ENCODE peak calls at places on chromosomes 13 and 19, in six cellular contexts. One of them, this sample, is unnamed.

GRCh38 chr13:100601716-100602115 is 13.1 kb upstream of the GGACT start:
- ATAC-seq in GM12878: no peak
- ATAC-seq in A549: no peak
- ATAC-seq in upper lobe of left lung: no peak
- ATAC-seq in K562: peak
- ATAC-seq in HepG2: no peak
- ATAC-seq in this sample: no peak

GRCh38 chr19:23823952-23824389 is 65.3 kb upstream of the ZNF681 start:
- ATAC-seq in HepG2: no peak
- ATAC-seq in GM12878: no peak
- ATAC-seq in upper lobe of left lung: no peak
- ATAC-seq in A549: no peak
- ATAC-seq in K562: peak
- ATAC-seq in this sample: no peak

GRCh38 chr19:821976-822773 is 420 bp upstream of the PLPPR3 start:
- ATAC-seq in A549: peak
- ATAC-seq in upper lobe of left lung: no peak
- ATAC-seq in HepG2: no peak
- ATAC-seq in K562: peak
- ATAC-seq in GM12878: no peak
- ATAC-seq in this sample: no peak

GRCh38 chr19:49165865-49166301 is 8.3 kb downstream of the TRPM4 start:
- ATAC-seq in K562: peak
- ATAC-seq in A549: peak
- ATAC-seq in GM12878: no peak
- ATAC-seq in upper lobe of left lung: no peak
- ATAC-seq in HepG2: peak
- ATAC-seq in this sample: peak

GRCh38 chr13:48615017-48615416 is 38.7 kb upstream of the CYSLTR2 start:
- ATAC-seq in HepG2: no peak
- ATAC-seq in GM12878: no peak
- ATAC-seq in K562: no peak
- ATAC-seq in upper lobe of left lung: peak
- ATAC-seq in A549: no peak
- ATAC-seq in this sample: no peak

GRCh38 chr19:50476224-50476942 is at the start of the genes EMC10 and GARIN5A:
- ATAC-seq in GM12878: peak
- ATAC-seq in A549: peak
- ATAC-seq in upper lobe of left lung: peak
- ATAC-seq in HepG2: no peak
- ATAC-seq in K562: peak
- ATAC-seq in this sample: peak

GRCh38 chr13:28447989-28448388 is 46.9 kb downstream of the FLT1 start:
- ATAC-seq in GM12878: no peak
- ATAC-seq in A549: no peak
- ATAC-seq in K562: no peak
- ATAC-seq in upper lobe of left lung: no peak
- ATAC-seq in HepG2: no peak
- ATAC-seq in this sample: no peak

GRCh38 chr13:99842379-99842778 is 129.2 kb downstream of the ZIC5 start:
- ATAC-seq in HepG2: no peak
- ATAC-seq in K562: no peak
- ATAC-seq in A549: no peak
- ATAC-seq in upper lobe of left lung: no peak
- ATAC-seq in GM12878: no peak
- ATAC-seq in this sample: no peak

GRCh38 chr13:35598790-35599369 is 122.4 kb upstream of the MAB21L1 start:
- ATAC-seq in upper lobe of left lung: no peak
- ATAC-seq in GM12878: no peak
- ATAC-seq in HepG2: no peak
- ATAC-seq in A549: no peak
- ATAC-seq in K562: no peak
- ATAC-seq in this sample: no peak

GRCh38 chr13:49464621-49465325 is 20.7 kb downstream of the SETDB2 start:
- ATAC-seq in HepG2: peak
- ATAC-seq in K562: no peak
- ATAC-seq in upper lobe of left lung: no peak
- ATAC-seq in GM12878: no peak
- ATAC-seq in A549: no peak
- ATAC-seq in this sample: no peak

GRCh38 chr13:59479629-59480028 is 684.1 kb downstream of the DIAPH3 start:
- ATAC-seq in K562: no peak
- ATAC-seq in A549: no peak
- ATAC-seq in upper lobe of left lung: no peak
- ATAC-seq in GM12878: no peak
- ATAC-seq in HepG2: no peak
- ATAC-seq in this sample: no peak

GRCh38 chr13:48828962-48829405 is 146.7 kb upstream of the FNDC3A start:
- ATAC-seq in K562: no peak
- ATAC-seq in HepG2: no peak
- ATAC-seq in A549: peak
- ATAC-seq in upper lobe of left lung: no peak
- ATAC-seq in GM12878: no peak
- ATAC-seq in this sample: no peak

GRCh38 chr13:74678308-74678958 is 544.2 kb upstream of the KLF12 start:
- ATAC-seq in HepG2: no peak
- ATAC-seq in GM12878: peak
- ATAC-seq in K562: no peak
- ATAC-seq in upper lobe of left lung: no peak
- ATAC-seq in A549: no peak
- ATAC-seq in this sample: no peak

GRCh38 chr19:55578761-55579747 is 1.6 kb downstream of the ZNF579 start:
- ATAC-seq in GM12878: no peak
- ATAC-seq in HepG2: no peak
- ATAC-seq in A549: no peak
- ATAC-seq in K562: no peak
- ATAC-seq in upper lobe of left lung: no peak
- ATAC-seq in this sample: no peak

GRCh38 chr19:38894968-38895367 is 4.5 kb downstream of the SIRT2 start:
- ATAC-seq in GM12878: no peak
- ATAC-seq in K562: no peak
- ATAC-seq in A549: no peak
- ATAC-seq in HepG2: no peak
- ATAC-seq in upper lobe of left lung: no peak
- ATAC-seq in this sample: no peak

GRCh38 chr13:33797622-33798021 is 20.3 kb upstream of the RFC3 start:
- ATAC-seq in K562: no peak
- ATAC-seq in upper lobe of left lung: peak
- ATAC-seq in HepG2: no peak
- ATAC-seq in A549: no peak
- ATAC-seq in GM12878: peak
- ATAC-seq in this sample: peak

GRCh38 chr19:47324502-47324901 is 7.5 kb upstream of the C5AR2 start:
- ATAC-seq in A549: no peak
- ATAC-seq in upper lobe of left lung: peak
- ATAC-seq in HepG2: no peak
- ATAC-seq in GM12878: no peak
- ATAC-seq in K562: peak
- ATAC-seq in this sample: peak
- TF ChIP-seq EP300 in A549: no peak
- TF ChIP-seq EP300 in upper lobe of left lung: peak
- TF ChIP-seq EP300 in HepG2: no peak
- TF ChIP-seq EP300 in GM12878: no peak
- TF ChIP-seq EP300 in K562: no peak
- TF ChIP-seq EP300 in this sample: no peak

GRCh38 chr13:40445557-40445990 is 220.9 kb downstream of the FOXO1 start:
- ATAC-seq in HepG2: no peak
- ATAC-seq in upper lobe of left lung: peak
- ATAC-seq in K562: no peak
- ATAC-seq in GM12878: peak
- ATAC-seq in A549: no peak
- ATAC-seq in this sample: peak
- TF ChIP-seq EP300 in HepG2: no peak
- TF ChIP-seq EP300 in upper lobe of left lung: peak
- TF ChIP-seq EP300 in K562: no peak
- TF ChIP-seq EP300 in GM12878: peak
- TF ChIP-seq EP300 in A549: no peak
- TF ChIP-seq EP300 in this sample: no peak

GRCh38 chr13:111033172-111034133 is 81.7 kb upstream of the ARHGEF7 start:
- ATAC-seq in upper lobe of left lung: no peak
- ATAC-seq in GM12878: no peak
- ATAC-seq in HepG2: peak
- ATAC-seq in A549: peak
- ATAC-seq in K562: peak
- ATAC-seq in this sample: no peak
- TF ChIP-seq EP300 in upper lobe of left lung: no peak
- TF ChIP-seq EP300 in GM12878: no peak
- TF ChIP-seq EP300 in HepG2: no peak
- TF ChIP-seq EP300 in A549: no peak
- TF ChIP-seq EP300 in K562: no peak
- TF ChIP-seq EP300 in this sample: no peak

DNA sequence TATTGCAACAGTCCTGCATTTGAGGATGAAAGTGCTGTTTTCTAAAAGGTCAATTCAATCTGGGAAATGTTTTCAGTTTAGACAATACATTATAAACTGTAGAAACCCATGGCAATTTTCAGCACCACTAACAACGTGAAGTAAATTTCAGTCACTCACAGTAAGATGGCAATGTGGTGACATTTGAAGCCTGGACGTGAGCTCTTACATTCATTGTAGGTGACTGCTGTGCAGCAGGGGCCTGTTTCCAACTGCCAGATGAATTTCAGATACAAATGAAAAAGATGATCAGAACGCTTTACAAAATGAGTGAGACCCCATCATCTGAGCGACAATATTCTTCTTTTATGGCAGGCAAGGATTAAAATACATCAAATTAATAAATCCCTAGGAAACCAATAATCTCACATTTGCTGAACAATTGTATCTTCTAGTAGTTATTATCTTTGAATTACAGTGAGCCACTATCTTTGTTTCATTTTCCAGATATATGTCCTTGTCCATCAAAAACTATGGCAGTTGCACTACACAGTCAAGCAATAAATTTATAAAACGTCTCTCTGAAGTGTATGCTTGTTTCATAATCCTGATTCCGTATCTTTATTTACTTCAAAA is 1816.8 kb downstream of the OLFM4 start:
- ATAC-seq in K562: no peak
- ATAC-seq in HepG2: no peak
- ATAC-seq in GM12878: no peak
- ATAC-seq in A549: no peak
- ATAC-seq in upper lobe of left lung: no peak
- ATAC-seq in this sample: no peak
- TF ChIP-seq EP300 in K562: no peak
- TF ChIP-seq EP300 in HepG2: no peak
- TF ChIP-seq EP300 in GM12878: no peak
- TF ChIP-seq EP300 in A549: no peak
- TF ChIP-seq EP300 in upper lobe of left lung: no peak
- TF ChIP-seq EP300 in this sample: no peak

GRCh38 chr19:13734751-13735150 is 29.6 kb upstream of the MRI1 start:
- ATAC-seq in GM12878: no peak
- ATAC-seq in HepG2: no peak
- ATAC-seq in A549: no peak
- ATAC-seq in upper lobe of left lung: no peak
- ATAC-seq in K562: no peak
- ATAC-seq in this sample: no peak

GRCh38 chr19:13732337-13732736 is 32.0 kb upstream of the MRI1 start:
- ATAC-seq in K562: no peak
- ATAC-seq in GM12878: no peak
- ATAC-seq in HepG2: no peak
- ATAC-seq in A549: no peak
- ATAC-seq in upper lobe of left lung: no peak
- ATAC-seq in this sample: no peak

GRCh38 chr19:13727798-13728197 is 36.5 kb upstream of the MRI1 start:
- ATAC-seq in A549: no peak
- ATAC-seq in upper lobe of left lung: peak
- ATAC-seq in GM12878: no peak
- ATAC-seq in HepG2: no peak
- ATAC-seq in K562: no peak
- ATAC-seq in this sample: no peak

GRCh38 chr19:13729859-13730258 is 34.5 kb upstream of the MRI1 start:
- ATAC-seq in HepG2: no peak
- ATAC-seq in upper lobe of left lung: no peak
- ATAC-seq in A549: no peak
- ATAC-seq in GM12878: no peak
- ATAC-seq in K562: no peak
- ATAC-seq in this sample: no peak

DNA sequence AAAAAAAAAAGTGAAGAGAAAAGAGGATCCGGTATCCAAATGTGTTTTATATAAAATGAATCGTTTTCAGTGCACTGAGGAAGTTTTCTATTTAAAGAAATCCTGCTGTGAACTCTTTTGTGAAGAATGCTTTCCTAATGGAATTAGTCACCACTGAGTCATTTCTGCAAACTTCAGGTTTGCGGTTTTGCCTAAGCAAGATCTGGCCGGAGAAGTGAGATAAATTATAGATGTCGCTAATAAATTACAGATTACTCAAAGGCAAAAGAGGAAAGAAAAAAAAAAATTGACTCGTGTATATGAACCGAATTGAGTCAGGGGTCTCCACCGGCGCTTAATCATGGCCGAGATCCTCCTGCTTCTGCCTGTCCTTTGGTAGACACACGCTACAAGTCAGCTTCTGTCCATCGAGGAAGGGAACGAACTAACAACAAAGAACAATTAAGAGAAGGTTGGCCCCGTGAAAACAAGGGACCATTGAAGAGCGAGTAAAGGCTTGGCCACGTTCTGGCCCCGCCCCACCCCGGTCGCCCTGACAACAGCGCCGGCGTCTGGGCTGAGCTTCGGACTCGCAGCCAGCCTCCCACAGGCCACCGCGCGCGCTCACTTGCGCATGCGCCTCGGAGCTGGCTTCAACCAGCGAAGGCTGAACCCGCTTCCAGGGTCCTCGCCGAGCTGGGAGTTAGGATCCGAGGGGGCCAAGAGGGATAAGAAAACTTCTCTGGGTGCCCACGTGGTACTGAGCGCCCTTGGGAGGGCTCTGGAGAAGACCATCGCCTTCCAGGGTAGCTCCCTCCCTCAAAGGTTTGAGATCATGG is 33.0 kb upstream of the MRI1 start:
- ATAC-seq in upper lobe of left lung: peak
- ATAC-seq in GM12878: peak
- ATAC-seq in HepG2: peak
- ATAC-seq in A549: peak
- ATAC-seq in K562: peak
- ATAC-seq in this sample: peak
- TF ChIP-seq EP300 in upper lobe of left lung: no peak
- TF ChIP-seq EP300 in GM12878: peak
- TF ChIP-seq EP300 in HepG2: no peak
- TF ChIP-seq EP300 in A549: no peak
- TF ChIP-seq EP300 in K562: no peak
- TF ChIP-seq EP300 in this sample: no peak

GRCh38 chr13:39876258-39876657 is 220.8 kb downstream of the COG6 start:
- ATAC-seq in GM12878: no peak
- ATAC-seq in A549: no peak
- ATAC-seq in K562: no peak
- ATAC-seq in upper lobe of left lung: no peak
- ATAC-seq in HepG2: no peak
- ATAC-seq in this sample: no peak
- TF ChIP-seq EP300 in GM12878: no peak
- TF ChIP-seq EP300 in A549: no peak
- TF ChIP-seq EP300 in K562: no peak
- TF ChIP-seq EP300 in upper lobe of left lung: no peak
- TF ChIP-seq EP300 in HepG2: no peak
- TF ChIP-seq EP300 in this sample: no peak